ENCODE peak calls at places on chromosomes 7 and 10, in nine cellular contexts. K, O, S, A, N, B, T, L and C are unnamed samples.

GRCh38 chr7:135160098-135160857 is 10.2 kb downstream of the CYREN start:
- DNase-seq in K (peak; percentile 52), O (no peak), S (no peak), A (peak; percentile 61), N (no peak), B (peak; percentile 33), T (no peak), L (no peak), C (no peak)

GRCh38 chr7:130554481-130554880 is 62.6 kb downstream of the MEST start:
- DNase-seq in K (no peak), O (no peak), S (no peak), A (no peak), N (no peak), B (no peak), T (no peak), L (no peak), C (no peak)

GRCh38 chr7:50627824-50628361 is 62.7 kb upstream of the DDC start:
- DNase-seq in K (no peak), O (no peak), S (no peak), A (no peak), N (no peak), B (no peak), T (no peak), L (no peak), C (no peak)

GRCh38 chr7:156534925-156535324 is 105.6 kb upstream of the RNF32 start:
- DNase-seq in K (no peak), O (no peak), S (no peak), A (no peak), N (no peak), B (no peak), T (no peak), L (no peak), C (no peak)

GRCh38 chr7:35424869-35425495 is 171.1 kb upstream of the TBX20 start:
- DNase-seq in K (peak; percentile 36), O (peak; percentile 67), S (peak; percentile 43), A (peak; percentile 61), N (peak; percentile 51), B (peak; percentile 19), T (peak; percentile 66), L (peak; percentile 76), C (peak; percentile 71)

GRCh38 chr10:52578871-52579405 is 193.6 kb downstream of the MBL2 start:
- DNase-seq in K (peak; percentile 58), O (no peak), S (no peak), A (peak; percentile 81), N (no peak), B (peak; percentile 55), T (no peak), L (no peak), C (peak; percentile 8)

GRCh38 chr10:32433542-32433941 is 12.4 kb upstream of the CCDC7 start:
- DNase-seq in K (no peak), O (no peak), S (no peak), A (no peak), N (no peak), B (no peak), T (no peak), L (no peak), C (no peak)

GRCh38 chr10:72379062-72379461 is 24.3 kb upstream of the DNAJB12 start:
- DNase-seq in K (peak; percentile 10), O (no peak), S (no peak), A (no peak), N (no peak), B (no peak), T (no peak), L (no peak), C (no peak)

GRCh38 chr7:25395976-25396375 is 167.7 kb upstream of the NPVF start:
- DNase-seq in K (no peak), O (no peak), S (no peak), A (no peak), N (no peak), B (no peak), T (no peak), L (no peak), C (no peak)
- TF ChIP-seq CTCF in K (no peak), O (no peak), S (no peak), A (no peak), N (no peak), B (no peak), T (no peak), L (peak; percentile 61), C (no peak)

GRCh38 chr10:3228610-3228945 is 56.0 kb upstream of the PITRM1 start:
- DNase-seq in K (no peak), O (no peak), S (no peak), A (no peak), N (no peak), B (no peak), T (no peak), L (no peak), C (no peak)

GRCh38 chr10:3235395-3235794 is 62.8 kb upstream of the PITRM1 start:
- DNase-seq in K (no peak), O (no peak), S (no peak), A (no peak), N (no peak), B (no peak), T (no peak), L (no peak), C (no peak)

GRCh38 chr10:3229815-3230214 is 57.2 kb upstream of the PITRM1 start:
- DNase-seq in K (peak; percentile 46), O (no peak), S (no peak), A (no peak), N (no peak), B (peak; percentile 36), T (no peak), L (no peak), C (no peak)

GRCh38 chr10:3233486-3233990 is 61.0 kb upstream of the PITRM1 start:
- DNase-seq in K (no peak), O (no peak), S (no peak), A (no peak), N (no peak), B (no peak), T (no peak), L (no peak), C (no peak)

DNA sequence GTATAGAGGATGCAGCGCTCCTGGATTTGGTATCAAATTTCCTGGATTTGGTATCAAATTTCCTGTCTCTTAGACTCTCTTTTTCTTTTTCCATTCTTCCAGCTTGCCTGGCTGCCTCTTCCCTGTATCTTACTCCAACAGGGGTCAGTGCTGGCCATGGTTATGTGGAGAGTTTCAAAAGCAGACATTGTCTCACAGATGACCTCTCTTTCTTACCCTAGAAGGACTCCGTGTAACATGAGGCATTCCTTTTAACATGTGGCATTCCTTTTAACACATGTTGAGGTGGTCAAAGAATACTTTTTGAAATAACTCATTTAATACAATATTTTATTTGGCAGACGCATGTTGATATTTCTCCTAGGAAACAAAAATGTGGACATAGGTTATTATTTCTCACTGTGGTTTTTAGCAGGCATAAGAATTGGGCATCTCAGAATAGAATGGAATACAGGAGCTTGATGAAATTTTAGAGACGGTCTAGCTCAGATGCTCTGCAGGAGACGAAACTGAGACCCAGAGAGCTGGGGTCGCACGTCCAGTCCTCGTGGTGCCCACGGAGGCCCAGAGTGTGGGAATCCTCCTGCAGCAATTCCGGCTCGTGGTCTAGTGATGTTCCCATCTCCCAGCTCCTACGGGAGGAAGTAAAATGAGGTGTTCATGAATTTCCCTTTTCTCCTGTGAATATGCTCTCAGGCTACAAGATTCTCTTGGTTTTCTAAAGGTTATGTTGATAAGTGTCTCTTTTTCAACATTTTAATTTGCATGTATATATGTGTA is 59.6 kb upstream of the PITRM1 start:
- DNase-seq in K (peak; percentile 77), O (no peak), S (no peak), A (peak; percentile 81), N (no peak), B (peak; percentile 71), T (no peak), L (peak; percentile 43), C (no peak)
- TF ChIP-seq CTCF in K (peak; percentile 18), O (no peak), S (no peak), A (peak; percentile 47), N (no peak), B (peak; percentile 37), T (no peak), L (peak; percentile 57), C (no peak)

GRCh38 chr7:76069238-76069638 is 21.3 kb downstream of the MDH2 start:
- DNase-seq in K (peak; percentile 94), O (peak; percentile 91), S (peak; percentile 65), A (peak; percentile 91), N (no peak), B (peak; percentile 91), T (peak; percentile 7), L (peak; percentile 84), C (no peak)
- TF ChIP-seq CTCF in K (peak; percentile 23), O (peak; percentile 27), S (peak; percentile 33), A (peak; percentile 57), N (no peak), B (peak; percentile 16), T (no peak), L (peak; percentile 70), C (no peak)

GRCh38 chr10:12348870-12349627 is at the start of gene CAMK1D:
- DNase-seq in K (peak; percentile 80), O (peak; percentile 75), S (no peak), A (peak; percentile 62), N (peak; percentile 58), B (peak; percentile 61), T (peak; percentile 95), L (peak; percentile 88), C (peak; percentile 67)

GRCh38 chr10:12349628-12350166 is 350 bp downstream of the CAMK1D start:
- DNase-seq in K (no peak), O (no peak), S (no peak), A (no peak), N (no peak), B (no peak), T (no peak), L (no peak), C (no peak)

GRCh38 chr10:12351447-12351846 is 2.1 kb downstream of the CAMK1D start:
- DNase-seq in K (no peak), O (no peak), S (no peak), A (no peak), N (no peak), B (no peak), T (no peak), L (no peak), C (no peak)

GRCh38 chr10:12350925-12351324 is 1.6 kb downstream of the CAMK1D start:
- DNase-seq in K (no peak), O (no peak), S (no peak), A (no peak), N (no peak), B (no peak), T (no peak), L (no peak), C (no peak)

GRCh38 chr10:12350167-12350872 is 973 bp downstream of the CAMK1D start:
- DNase-seq in K (peak; percentile 55), O (peak; percentile 46), S (no peak), A (peak; percentile 49), N (peak; percentile 6), B (peak; percentile 48), T (peak; percentile 69), L (peak; percentile 78), C (peak; percentile 28)
- TF ChIP-seq CTCF in K (no peak), O (peak; percentile 4), S (peak; percentile 9), A (no peak), N (peak; percentile 1), B (no peak), T (no peak), L (no peak), C (no peak)

GRCh38 chr10:53580465-53580864 is 807.9 kb upstream of the MBL2 start:
- DNase-seq in K (no peak), O (no peak), S (no peak), A (no peak), N (no peak), B (no peak), T (no peak), L (no peak), C (no peak)
- TF ChIP-seq CTCF in K (no peak), O (no peak), S (no peak), A (no peak), N (peak; percentile 40), B (no peak), T (no peak), L (no peak), C (no peak)